ENCODE peak calls at places on chromosomes 4 and X, in four cellular contexts. One of them, this sample, is unnamed.

GRCh38 chr4:154836513-154836912 is 55.4 kb downstream of the RBM46 start:
- DNase-seq in heart right ventricle: no peak
- DNase-seq in GM20000: no peak
- DNase-seq in AG10803: no peak
- DNase-seq in this sample: no peak

GRCh38 chr4:100299441-100299840 is 109.2 kb upstream of the DDIT4L start:
- DNase-seq in heart right ventricle: no peak
- DNase-seq in GM20000: no peak
- DNase-seq in AG10803: no peak
- DNase-seq in this sample: peak

GRCh38 chr4:108644237-108644636 is 6.2 kb upstream of the OSTC start:
- DNase-seq in heart right ventricle: no peak
- DNase-seq in GM20000: no peak
- DNase-seq in AG10803: peak
- DNase-seq in this sample: peak

GRCh38 chr4:29037501-29037900 is 1682.7 kb upstream of the PCDH7 start:
- DNase-seq in heart right ventricle: no peak
- DNase-seq in GM20000: no peak
- DNase-seq in AG10803: no peak
- DNase-seq in this sample: no peak

GRCh38 chr4:16617416-16617815 is 281.0 kb downstream of the LDB2 start:
- DNase-seq in heart right ventricle: no peak
- DNase-seq in GM20000: no peak
- DNase-seq in AG10803: peak
- DNase-seq in this sample: peak

GRCh38 chr4:112225157-112225556 is 6.4 kb upstream of the AP1AR start:
- DNase-seq in heart right ventricle: no peak
- DNase-seq in GM20000: no peak
- DNase-seq in AG10803: no peak
- DNase-seq in this sample: no peak

GRCh38 chr4:173529505-173530325 is at the start of gene HAND2:
- DNase-seq in heart right ventricle: peak
- DNase-seq in GM20000: peak
- DNase-seq in AG10803: peak
- DNase-seq in this sample: peak

GRCh38 chrX:70038515-70038914 is 11.2 kb downstream of the AWAT2 start:
- DNase-seq in heart right ventricle: no peak
- DNase-seq in GM20000: no peak
- DNase-seq in AG10803: no peak
- DNase-seq in this sample: no peak

GRCh38 chr4:23360718-23361117 is 529.1 kb downstream of the PPARGC1A start:
- DNase-seq in heart right ventricle: no peak
- DNase-seq in GM20000: no peak
- DNase-seq in AG10803: no peak
- DNase-seq in this sample: no peak

GRCh38 chr4:82975792-82976191 is 34.8 kb downstream of the LIN54 start:
- DNase-seq in heart right ventricle: no peak
- DNase-seq in GM20000: no peak
- DNase-seq in AG10803: no peak
- DNase-seq in this sample: peak

GRCh38 chrX:137916090-137916746 is 350.3 kb downstream of the ZIC3 start:
- DNase-seq in heart right ventricle: no peak
- DNase-seq in GM20000: no peak
- DNase-seq in AG10803: no peak
- DNase-seq in this sample: no peak

GRCh38 chr4:158176108-158176507 is 3.3 kb upstream of the GASK1B start:
- DNase-seq in heart right ventricle: no peak
- DNase-seq in GM20000: no peak
- DNase-seq in AG10803: peak
- DNase-seq in this sample: peak

GRCh38 chrX:103248553-103248952 is 6.4 kb downstream of the TCEAL8 start:
- DNase-seq in heart right ventricle: no peak
- DNase-seq in GM20000: peak
- DNase-seq in AG10803: peak
- DNase-seq in this sample: no peak

GRCh38 chr4:87574996-87575395 is 33.3 kb upstream of the DSPP start:
- DNase-seq in heart right ventricle: no peak
- DNase-seq in GM20000: no peak
- DNase-seq in AG10803: peak
- DNase-seq in this sample: no peak

GRCh38 chrX:38304010-38304409 is 23.3 kb downstream of the RPGR start:
- DNase-seq in heart right ventricle: no peak
- DNase-seq in GM20000: no peak
- DNase-seq in AG10803: no peak
- DNase-seq in this sample: peak

GRCh38 chr4:158500054-158500453 is 21.6 kb upstream of the RXFP1 start:
- DNase-seq in heart right ventricle: no peak
- DNase-seq in GM20000: no peak
- DNase-seq in AG10803: no peak
- DNase-seq in this sample: no peak

GRCh38 chrX:151722241-151722846 is 6.5 kb downstream of the FATE1 start:
- DNase-seq in heart right ventricle: peak
- DNase-seq in GM20000: no peak
- DNase-seq in AG10803: peak
- DNase-seq in this sample: no peak
- TF ChIP-seq CTCF in heart right ventricle: peak
- TF ChIP-seq CTCF in GM20000: peak
- TF ChIP-seq CTCF in AG10803: peak
- TF ChIP-seq CTCF in this sample: no peak

DNA sequence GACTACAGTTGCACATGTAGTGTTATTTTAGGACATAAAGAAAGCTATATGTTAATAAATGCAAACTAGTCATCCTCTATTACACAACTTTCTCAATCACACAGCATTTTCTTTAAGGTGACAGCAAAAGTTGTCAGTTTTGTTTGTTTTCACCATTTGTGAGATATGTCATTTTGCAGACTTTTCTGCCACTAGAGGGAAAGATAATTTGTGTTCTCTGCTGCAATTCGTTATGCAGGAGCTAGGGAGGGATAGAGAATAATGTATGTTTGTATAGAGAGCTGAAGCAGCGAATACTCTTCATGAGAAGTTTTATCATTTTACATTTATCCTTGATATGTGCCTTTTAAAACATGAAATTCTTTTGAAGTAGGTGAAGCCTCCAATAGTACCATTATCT is 670.6 kb upstream of the ATOH1 start:
- DNase-seq in heart right ventricle: no peak
- DNase-seq in GM20000: no peak
- DNase-seq in AG10803: no peak
- DNase-seq in this sample: no peak
- TF ChIP-seq CTCF in heart right ventricle: no peak
- TF ChIP-seq CTCF in GM20000: no peak
- TF ChIP-seq CTCF in AG10803: no peak
- TF ChIP-seq CTCF in this sample: no peak

GRCh38 chr4:127959794-127960193 is 5.2 kb downstream of the MFSD8 start:
- DNase-seq in heart right ventricle: no peak
- DNase-seq in GM20000: no peak
- DNase-seq in AG10803: peak
- DNase-seq in this sample: peak

GRCh38 chr4:127968565-127968964 is 3.4 kb downstream of the ABHD18 start:
- DNase-seq in heart right ventricle: peak
- DNase-seq in GM20000: no peak
- DNase-seq in AG10803: no peak
- DNase-seq in this sample: no peak

GRCh38 chr4:127967141-127967775 is 2.1 kb downstream of the ABHD18 start:
- DNase-seq in heart right ventricle: no peak
- DNase-seq in GM20000: no peak
- DNase-seq in AG10803: peak
- DNase-seq in this sample: no peak

GRCh38 chr4:127965803-127966175 is 583 bp downstream of the ABHD18 start:
- DNase-seq in heart right ventricle: peak
- DNase-seq in GM20000: peak
- DNase-seq in AG10803: peak
- DNase-seq in this sample: peak

GRCh38 chr4:127965062-127965802 is at the start of the genes ABHD18 and MFSD8:
- DNase-seq in heart right ventricle: peak
- DNase-seq in GM20000: peak
- DNase-seq in AG10803: peak
- DNase-seq in this sample: peak
- TF ChIP-seq CTCF in heart right ventricle: peak
- TF ChIP-seq CTCF in GM20000: peak
- TF ChIP-seq CTCF in AG10803: peak
- TF ChIP-seq CTCF in this sample: peak

GRCh38 chrX:79515529-79515928 is 148.4 kb upstream of the ITM2A start:
- DNase-seq in heart right ventricle: no peak
- DNase-seq in GM20000: no peak
- DNase-seq in AG10803: no peak
- DNase-seq in this sample: no peak
- TF ChIP-seq CTCF in heart right ventricle: no peak
- TF ChIP-seq CTCF in GM20000: no peak
- TF ChIP-seq CTCF in AG10803: no peak
- TF ChIP-seq CTCF in this sample: no peak

GRCh38 chrX:99383786-99384185 is 1026.3 kb downstream of the PCDH19 start:
- DNase-seq in heart right ventricle: no peak
- DNase-seq in GM20000: no peak
- DNase-seq in AG10803: no peak
- DNase-seq in this sample: no peak

GRCh38 chrX:99384594-99385374 is 1025.3 kb downstream of the PCDH19 start:
- DNase-seq in heart right ventricle: no peak
- DNase-seq in GM20000: no peak
- DNase-seq in AG10803: no peak
- DNase-seq in this sample: no peak
- TF ChIP-seq CTCF in heart right ventricle: no peak
- TF ChIP-seq CTCF in GM20000: no peak
- TF ChIP-seq CTCF in AG10803: no peak
- TF ChIP-seq CTCF in this sample: no peak

DNA sequence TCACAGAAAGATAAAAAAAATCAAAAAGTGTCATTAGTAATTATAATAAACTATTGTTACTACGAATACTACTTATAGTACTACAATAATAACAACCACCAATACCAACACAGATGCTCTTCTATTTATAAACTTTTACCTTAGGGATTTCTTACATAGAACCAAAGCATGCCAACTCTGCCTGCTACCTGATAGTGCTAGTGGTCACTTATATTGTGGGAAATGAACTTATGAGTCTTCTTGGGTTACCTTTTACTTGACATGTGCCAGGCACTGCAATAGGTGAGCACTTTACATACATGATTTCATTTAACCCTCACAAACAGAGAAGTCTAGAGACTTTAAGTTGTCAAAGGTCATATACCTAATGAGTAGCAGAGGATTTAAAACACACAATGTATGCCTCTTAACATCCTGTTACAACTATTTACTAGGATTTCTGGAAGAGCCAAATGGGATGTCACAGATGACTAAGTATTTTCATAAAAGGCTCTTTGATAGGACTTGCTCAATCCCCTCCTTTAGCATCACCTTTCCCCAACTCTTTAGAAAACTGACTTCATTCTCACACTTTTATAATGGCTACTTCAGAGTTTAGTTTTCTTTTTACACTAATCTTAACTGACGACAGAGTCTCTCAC is 265.2 kb downstream of the CHIC1 start:
- DNase-seq in heart right ventricle: no peak
- DNase-seq in GM20000: no peak
- DNase-seq in AG10803: no peak
- DNase-seq in this sample: no peak
- TF ChIP-seq CTCF in heart right ventricle: no peak
- TF ChIP-seq CTCF in GM20000: no peak
- TF ChIP-seq CTCF in AG10803: no peak
- TF ChIP-seq CTCF in this sample: no peak

This sample was measured in HFFc6.